ENCODE peak calls at places on chromosomes 5 and 9, in nine cellular contexts. K, X, T, R, H, I, G, M and A are unnamed samples.

GRCh38 chr9:88954073-88954472 is 37.2 kb upstream of the S1PR3 start:
- DNase-seq in K (no peak), X (no peak), T (no peak), R (no peak), H (no peak), I (peak; percentile 38), G (no peak), M (no peak), A (no peak)

GRCh38 chr5:14009575-14009974 is 65.1 kb upstream of the DNAH5 start:
- DNase-seq in K (no peak), X (no peak), T (no peak), R (no peak), H (no peak), I (no peak), G (no peak), M (no peak), A (no peak)

GRCh38 chr9:105993051-105993854 is 298.9 kb downstream of the TMEM38B start:
- DNase-seq in K (no peak), X (no peak), T (no peak), R (no peak), H (no peak), I (no peak), G (no peak), M (no peak), A (no peak)

GRCh38 chr5:33321026-33321425 is 119.7 kb upstream of the TARS1 start:
- DNase-seq in K (no peak), X (no peak), T (no peak), R (no peak), H (no peak), I (peak; percentile 98), G (peak; percentile 71), M (peak; percentile 30), A (no peak)

GRCh38 chr5:63240063-63240755 is 661.6 kb downstream of the LRRC70 start:
- DNase-seq in K (no peak), X (no peak), T (no peak), R (no peak), H (no peak), I (no peak), G (no peak), M (no peak), A (no peak)

GRCh38 chr5:6228257-6229250 is 149.8 kb downstream of the MED10 start:
- DNase-seq in K (no peak), X (no peak), T (no peak), R (no peak), H (no peak), I (no peak), G (no peak), M (no peak), A (no peak)

GRCh38 chr5:37208883-37209808 is 40.0 kb downstream of the CPLANE1 start:
- DNase-seq in K (peak; percentile 55), X (peak; percentile 32), T (no peak), R (no peak), H (peak; percentile 54), I (peak; percentile 53), G (no peak), M (no peak), A (no peak)

GRCh38 chr5:179732918-179733763 is 519 bp downstream of the MAML1 start:
- DNase-seq in K (peak; percentile 63), X (peak; percentile 34), T (peak; percentile 64), R (peak; percentile 32), H (no peak), I (peak; percentile 33), G (peak; percentile 61), M (peak; percentile 42), A (peak; percentile 39)

GRCh38 chr5:56566374-56567249 is 248.7 kb upstream of the MAP3K1 start:
- DNase-seq in K (no peak), X (no peak), T (no peak), R (no peak), H (no peak), I (no peak), G (no peak), M (no peak), A (peak; percentile 75)

GRCh38 chr5:159787837-159788236 is 128.4 kb upstream of the ADRA1B start:
- DNase-seq in K (no peak), X (no peak), T (no peak), R (no peak), H (no peak), I (no peak), G (no peak), M (peak; percentile 15), A (no peak)

GRCh38 chr5:86814315-86814714 is 196.6 kb downstream of the COX7C start:
- DNase-seq in K (no peak), X (no peak), T (no peak), R (no peak), H (no peak), I (no peak), G (no peak), M (no peak), A (no peak)

GRCh38 chr5:142246263-142246662 is 78.6 kb downstream of the SPRY4 start:
- DNase-seq in K (peak; percentile 88), X (no peak), T (no peak), R (no peak), H (no peak), I (peak; percentile 86), G (peak; percentile 65), M (no peak), A (no peak)

GRCh38 chr9:104927216-104927911 is 591 bp downstream of the ABCA1 start:
- DNase-seq in K (peak; percentile 68), X (peak; percentile 35), T (peak; percentile 50), R (peak; percentile 8), H (peak; percentile 56), I (peak; percentile 60), G (peak; percentile 64), M (no peak), A (peak; percentile 47)

GRCh38 chr5:73745806-73746205 is 119.8 kb downstream of the ARHGEF28 start:
- DNase-seq in K (no peak), X (no peak), T (no peak), R (no peak), H (no peak), I (no peak), G (no peak), M (no peak), A (no peak)

GRCh38 chr5:147290261-147290660 is 55.4 kb downstream of the STK32A start:
- DNase-seq in K (no peak), X (peak; percentile 22), T (peak; percentile 68), R (no peak), H (no peak), I (no peak), G (no peak), M (peak; percentile 68), A (peak; percentile 7)

GRCh38 chr5:63409737-63410136 is 552.5 kb downstream of the HTR1A start:
- DNase-seq in K (no peak), X (no peak), T (no peak), R (no peak), H (no peak), I (no peak), G (no peak), M (no peak), A (no peak)

GRCh38 chr9:137478613-137479314 is 19.6 kb upstream of the NSMF start:
- DNase-seq in K (no peak), X (no peak), T (no peak), R (no peak), H (no peak), I (no peak), G (no peak), M (no peak), A (no peak)
- H3K4me3 ChIP-seq in K (no peak overlapping the region), X (no peak overlapping the region), T (no peak overlapping the region), R (no peak overlapping the region), H (no peak overlapping the region), I (no peak overlapping the region), G (no peak overlapping the region), M (no peak overlapping the region), A (no peak overlapping the region)

DNA sequence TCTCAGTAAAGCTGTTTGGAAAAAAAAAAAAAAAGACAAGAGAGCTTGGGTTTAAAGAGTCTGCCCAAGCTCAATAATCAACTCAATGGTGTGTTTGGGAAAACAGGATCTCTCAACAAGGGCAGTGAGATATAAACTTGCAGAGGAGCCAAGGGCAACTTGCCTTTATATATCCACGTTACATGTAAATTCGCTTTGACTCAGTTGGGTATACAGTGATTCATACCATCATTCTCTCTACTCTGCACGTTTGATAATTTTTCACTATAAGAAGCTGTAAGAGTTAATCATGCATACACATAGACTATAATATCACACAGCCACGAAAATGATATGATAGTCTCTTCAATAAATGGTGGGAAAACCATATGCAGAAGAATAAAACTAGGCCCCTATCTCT is 24.9 kb downstream of the ADAM19 start:
- DNase-seq in K (no peak), X (no peak), T (no peak), R (no peak), H (no peak), I (no peak), G (no peak), M (no peak), A (no peak)
- H3K27ac ChIP-seq in K (no peak overlapping the region), X (no peak overlapping the region), T (no peak overlapping the region), R (no peak overlapping the region), H (no peak overlapping the region), I (no peak overlapping the region), G (peak overlapping the region; percentile 86), M (no peak overlapping the region), A (no peak overlapping the region)

GRCh38 chr5:91282210-91282609 is 100.9 kb downstream of the ARRDC3 start:
- DNase-seq in K (no peak), X (no peak), T (no peak), R (no peak), H (no peak), I (no peak), G (no peak), M (no peak), A (no peak)

GRCh38 chr5:91280062-91280941 is 102.8 kb downstream of the ARRDC3 start:
- DNase-seq in K (peak; percentile 97), X (peak; percentile 94), T (peak; percentile 94), R (peak; percentile 74), H (peak; percentile 83), I (peak; percentile 99), G (peak; percentile 96), M (peak; percentile 92), A (peak; percentile 91)

GRCh38 chr5:91280942-91281269 is 102.2 kb downstream of the ARRDC3 start:
- DNase-seq in K (no peak), X (no peak), T (no peak), R (no peak), H (no peak), I (no peak), G (no peak), M (no peak), A (no peak)

GRCh38 chr5:91283326-91283725 is 99.8 kb downstream of the ARRDC3 start:
- DNase-seq in K (no peak), X (no peak), T (no peak), R (no peak), H (no peak), I (no peak), G (no peak), M (no peak), A (no peak)

DNA sequence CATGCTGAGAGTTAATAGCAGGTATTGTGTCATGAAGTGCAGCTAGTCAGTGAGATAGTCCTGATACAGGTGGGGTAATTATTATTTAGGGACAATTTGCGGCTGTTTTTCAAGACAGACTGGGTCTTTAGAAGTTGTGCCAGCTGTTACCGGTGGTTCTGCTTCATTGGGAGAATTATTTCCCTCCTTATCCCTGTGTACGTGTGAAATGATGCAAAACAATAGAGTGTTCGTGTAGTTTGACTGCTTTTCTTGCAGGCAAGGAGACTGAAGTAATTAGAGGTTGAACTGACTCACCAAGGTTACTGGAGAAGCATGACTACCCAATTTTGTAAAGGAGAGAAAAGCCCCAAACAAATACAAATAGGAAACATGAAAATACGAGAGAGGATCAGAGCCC is 101.7 kb downstream of the ARRDC3 start:
- DNase-seq in K (no peak), X (no peak), T (no peak), R (no peak), H (no peak), I (peak; percentile 69), G (no peak), M (no peak), A (no peak)
- H3K4me1 ChIP-seq in K (no peaks in the 10 kb centered on the region), X (peaks cover 19% of the 10 kb centered on the region), T (peaks cover 7% of the 10 kb centered on the region), R (no peaks in the 10 kb centered on the region), H (peaks cover 8% of the 10 kb centered on the region), I (peaks cover 21% of the 10 kb centered on the region), G (no peaks in the 10 kb centered on the region), M (peaks cover 5% of the 10 kb centered on the region), A (peaks cover 12% of the 10 kb centered on the region)

GRCh38 chr5:97355775-97356174 is 172.7 kb upstream of the RIOK2 start:
- DNase-seq in K (no peak), X (no peak), T (no peak), R (no peak), H (no peak), I (no peak), G (no peak), M (no peak), A (no peak)
- H3K4me3 ChIP-seq in K (no peak overlapping the region), X (no peak overlapping the region), T (no peak overlapping the region), R (no peak overlapping the region), H (no peak overlapping the region), I (no peak overlapping the region), G (no peak overlapping the region), M (no peak overlapping the region), A (no peak overlapping the region)